ENCODE peak calls at places on chromosomes 5 and 9, in four cellular contexts. One of them, this sample, is unnamed.

GRCh38 chr5:38780950-38781349 is 64.9 kb upstream of the OSMR start:
- DNase-seq in cerebellum: peak
- DNase-seq in hippocampal formation: peak
- DNase-seq in left cardiac atrium: peak
- DNase-seq in this sample: peak

GRCh38 chr5:31364881-31365636 is 166.8 kb downstream of the DROSHA start:
- DNase-seq in cerebellum: no peak
- DNase-seq in hippocampal formation: no peak
- DNase-seq in left cardiac atrium: no peak
- DNase-seq in this sample: no peak

GRCh38 chr9:38227061-38227540 is 158.1 kb upstream of the SHB start:
- DNase-seq in cerebellum: no peak
- DNase-seq in hippocampal formation: no peak
- DNase-seq in left cardiac atrium: no peak
- DNase-seq in this sample: peak

GRCh38 chr5:27963050-27963783 is 924.8 kb upstream of the CDH9 start:
- DNase-seq in cerebellum: no peak
- DNase-seq in hippocampal formation: no peak
- DNase-seq in left cardiac atrium: no peak
- DNase-seq in this sample: no peak

GRCh38 chr9:2889023-2889422 is 45.1 kb upstream of the PUM3 start:
- DNase-seq in cerebellum: no peak
- DNase-seq in hippocampal formation: no peak
- DNase-seq in left cardiac atrium: no peak
- DNase-seq in this sample: no peak

GRCh38 chr5:125244531-125244930 is 498.1 kb upstream of the ZNF608 start:
- DNase-seq in cerebellum: no peak
- DNase-seq in hippocampal formation: no peak
- DNase-seq in left cardiac atrium: no peak
- DNase-seq in this sample: no peak

GRCh38 chr9:75238311-75238976 is 150.1 kb downstream of the OSTF1 start:
- DNase-seq in cerebellum: no peak
- DNase-seq in hippocampal formation: peak
- DNase-seq in left cardiac atrium: peak
- DNase-seq in this sample: no peak

GRCh38 chr9:129637102-129637501 is 4.8 kb downstream of the ASB6 start:
- DNase-seq in cerebellum: no peak
- DNase-seq in hippocampal formation: no peak
- DNase-seq in left cardiac atrium: no peak
- DNase-seq in this sample: no peak

GRCh38 chr9:17906841-17907779 is 328.2 kb downstream of the SH3GL2 start:
- DNase-seq in cerebellum: no peak
- DNase-seq in hippocampal formation: no peak
- DNase-seq in left cardiac atrium: peak
- DNase-seq in this sample: peak

GRCh38 chr5:85182344-85182743 is 797.7 kb upstream of the EDIL3 start:
- DNase-seq in cerebellum: no peak
- DNase-seq in hippocampal formation: no peak
- DNase-seq in left cardiac atrium: no peak
- DNase-seq in this sample: no peak

GRCh38 chr9:91001146-91001611 is 199.6 kb downstream of the SYK start:
- DNase-seq in cerebellum: no peak
- DNase-seq in hippocampal formation: no peak
- DNase-seq in left cardiac atrium: no peak
- DNase-seq in this sample: no peak

GRCh38 chr5:74242516-74242915 is 398.0 kb downstream of the ENC1 start:
- DNase-seq in cerebellum: no peak
- DNase-seq in hippocampal formation: no peak
- DNase-seq in left cardiac atrium: no peak
- DNase-seq in this sample: no peak

GRCh38 chr5:115381911-115382662 is 85.6 kb upstream of the CCDC112 start:
- DNase-seq in cerebellum: no peak
- DNase-seq in hippocampal formation: no peak
- DNase-seq in left cardiac atrium: no peak
- DNase-seq in this sample: no peak

GRCh38 chr9:136694163-136694864 is 7.1 kb upstream of the AGPAT2 start:
- DNase-seq in cerebellum: peak
- DNase-seq in hippocampal formation: no peak
- DNase-seq in left cardiac atrium: peak
- DNase-seq in this sample: no peak

GRCh38 chr5:80211292-80211691 is 44.6 kb downstream of the SERINC5 start:
- DNase-seq in cerebellum: no peak
- DNase-seq in hippocampal formation: no peak
- DNase-seq in left cardiac atrium: no peak
- DNase-seq in this sample: no peak

GRCh38 chr9:79264511-79265448 is 307.0 kb upstream of the TLE4 start:
- DNase-seq in cerebellum: peak
- DNase-seq in hippocampal formation: peak
- DNase-seq in left cardiac atrium: no peak
- DNase-seq in this sample: no peak

GRCh38 chr5:132429451-132430440 is 60.2 kb downstream of the SLC22A5 start:
- DNase-seq in cerebellum: no peak
- DNase-seq in hippocampal formation: no peak
- DNase-seq in left cardiac atrium: no peak
- DNase-seq in this sample: no peak

GRCh38 chr9:17519761-17520160 is 59.1 kb upstream of the SH3GL2 start:
- DNase-seq in cerebellum: peak
- DNase-seq in hippocampal formation: no peak
- DNase-seq in left cardiac atrium: no peak
- DNase-seq in this sample: no peak